ENCODE peak calls at places on chromosomes 12 and 14, in four cellular contexts. T is adrenal gland, Z is uterus, P is pancreas. Y is an unnamed sample.
A peak's percentile ranks its signal among the peaks of the same experiment; 100 is the strongest.

GRCh38 chr12:2772370-2772769 is 22.4 kb upstream of the FKBP4 start:
- DNase-seq in Z (no peak), T (no peak), P (no peak), Y (no peak)

GRCh38 chr14:32075636-32076277 is 1.3 kb upstream of the ARHGAP5 start:
- DNase-seq in T (peak; percentile 81), Z (no peak), P (peak; percentile 64), Y (peak; percentile 39)

GRCh38 chr14:55152052-55152753 is 23.2 kb downstream of the LGALS3 start:
- DNase-seq in Z (no peak), P (no peak), T (no peak), Y (no peak)

GRCh38 chr14:49786315-49786714 is 18.4 kb downstream of the KLHDC2 start:
- DNase-seq in P (no peak), T (no peak), Z (no peak), Y (no peak)

GRCh38 chr14:73173092-73173735 is 36.9 kb downstream of the PSEN1 start:
- DNase-seq in T (no peak), Z (no peak), P (no peak), Y (peak; percentile 78)

GRCh38 chr14:50520947-50521815 is 11.2 kb downstream of the MAP4K5 start:
- DNase-seq in P (peak; percentile 30), Z (no peak), T (peak; percentile 85), Y (peak; percentile 38)

GRCh38 chr12:45337835-45338234 is 121.9 kb downstream of the ANO6 start:
- DNase-seq in Z (no peak), P (no peak), T (no peak), Y (no peak)

GRCh38 chr12:120462099-120462640 is 7.4 kb downstream of the SRSF9 start:
- DNase-seq in Z (no peak), T (no peak), P (no peak), Y (no peak)

GRCh38 chr12:49869816-49870500 is 27.1 kb upstream of the BCDIN3D start:
- DNase-seq in T (peak; percentile 53), Z (no peak), P (no peak), Y (no peak)

GRCh38 chr12:111277570-111277969 is 91.3 kb downstream of the PHETA1 start:
- DNase-seq in T (no peak), P (no peak), Z (no peak), Y (no peak)

GRCh38 chr14:92922883-92923743 is at the start of gene CHGA:
- DNase-seq in Z (no peak), P (peak; percentile 70), T (peak; percentile 83), Y (peak; percentile 55)

GRCh38 chr12:11508699-11509098 is 113.3 kb upstream of the PRB2 start:
- DNase-seq in Z (no peak), P (no peak), T (no peak), Y (no peak)

GRCh38 chr14:82855912-82856381 is 1322.3 kb upstream of the SEL1L start:
- DNase-seq in T (no peak), P (no peak), Z (no peak), Y (peak; percentile 58)

GRCh38 chr14:95182379-95182778 is 25.1 kb upstream of the DICER1 start:
- DNase-seq in Z (no peak), T (no peak), P (no peak), Y (no peak)

GRCh38 chr14:95184413-95184790 is 27.1 kb upstream of the DICER1 start:
- DNase-seq in Z (no peak), P (no peak), T (no peak), Y (no peak)

GRCh38 chr14:95183532-95184412 is 26.4 kb upstream of the DICER1 start:
- DNase-seq in T (no peak), P (no peak), Z (no peak), Y (no peak)

GRCh38 chr14:95180966-95181733 is 23.8 kb upstream of the DICER1 start:
- DNase-seq in T (no peak), P (no peak), Z (peak; percentile 34), Y (no peak)

GRCh38 chr14:95183082-95183481 is 25.8 kb upstream of the DICER1 start:
- DNase-seq in P (no peak), T (no peak), Z (no peak), Y (no peak)
- H3K27ac ChIP-seq in P (peak overlapping the region; percentile 23), T (no peak overlapping the region), Z (peak overlapping the region; percentile 67), Y (no peak overlapping the region)

DNA sequence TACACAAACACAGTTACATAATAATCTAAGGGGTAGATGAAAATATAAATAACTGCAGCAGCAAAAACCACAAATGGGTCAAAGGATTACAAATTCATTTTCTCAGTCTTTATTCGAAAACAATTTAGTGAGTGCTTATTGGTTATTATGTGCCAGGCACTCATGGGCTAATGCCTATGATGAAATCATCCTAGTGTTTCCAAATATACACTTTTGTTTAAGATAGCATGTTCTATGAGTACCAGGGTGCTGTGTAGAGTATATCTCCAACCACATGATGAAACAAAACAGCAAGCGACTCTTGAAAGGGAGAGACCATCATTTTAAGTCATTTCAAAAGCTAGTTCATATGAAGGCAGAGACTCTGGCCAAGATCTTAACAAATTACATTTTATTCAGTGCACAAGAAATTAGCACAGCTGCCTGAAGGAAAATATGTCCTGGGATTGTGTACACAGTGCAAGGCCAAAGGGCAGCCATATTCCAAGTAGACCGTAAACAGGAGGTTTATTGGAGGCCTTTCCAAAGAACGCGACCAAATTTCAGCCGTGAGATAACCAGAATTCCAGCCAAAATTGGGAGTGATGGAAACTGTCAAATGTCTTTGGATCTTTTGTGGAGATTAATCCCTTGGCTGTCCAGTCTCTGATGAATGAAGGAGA is 204.2 kb downstream of the EFCAB11 start:
- DNase-seq in Z (no peak), T (no peak), P (no peak), Y (no peak)
- H3K4me3 ChIP-seq in Z (no peak overlapping the region), T (no peak overlapping the region), P (no peak overlapping the region), Y (no peak overlapping the region)

GRCh38 chr12:58502236-58502635 is 418.1 kb downstream of the LRIG3 start:
- DNase-seq in P (no peak), T (no peak), Z (no peak), Y (no peak)
- H3K27ac ChIP-seq in P (no peak overlapping the region), T (no peak overlapping the region), Z (no peak overlapping the region), Y (no peak overlapping the region)

DNA sequence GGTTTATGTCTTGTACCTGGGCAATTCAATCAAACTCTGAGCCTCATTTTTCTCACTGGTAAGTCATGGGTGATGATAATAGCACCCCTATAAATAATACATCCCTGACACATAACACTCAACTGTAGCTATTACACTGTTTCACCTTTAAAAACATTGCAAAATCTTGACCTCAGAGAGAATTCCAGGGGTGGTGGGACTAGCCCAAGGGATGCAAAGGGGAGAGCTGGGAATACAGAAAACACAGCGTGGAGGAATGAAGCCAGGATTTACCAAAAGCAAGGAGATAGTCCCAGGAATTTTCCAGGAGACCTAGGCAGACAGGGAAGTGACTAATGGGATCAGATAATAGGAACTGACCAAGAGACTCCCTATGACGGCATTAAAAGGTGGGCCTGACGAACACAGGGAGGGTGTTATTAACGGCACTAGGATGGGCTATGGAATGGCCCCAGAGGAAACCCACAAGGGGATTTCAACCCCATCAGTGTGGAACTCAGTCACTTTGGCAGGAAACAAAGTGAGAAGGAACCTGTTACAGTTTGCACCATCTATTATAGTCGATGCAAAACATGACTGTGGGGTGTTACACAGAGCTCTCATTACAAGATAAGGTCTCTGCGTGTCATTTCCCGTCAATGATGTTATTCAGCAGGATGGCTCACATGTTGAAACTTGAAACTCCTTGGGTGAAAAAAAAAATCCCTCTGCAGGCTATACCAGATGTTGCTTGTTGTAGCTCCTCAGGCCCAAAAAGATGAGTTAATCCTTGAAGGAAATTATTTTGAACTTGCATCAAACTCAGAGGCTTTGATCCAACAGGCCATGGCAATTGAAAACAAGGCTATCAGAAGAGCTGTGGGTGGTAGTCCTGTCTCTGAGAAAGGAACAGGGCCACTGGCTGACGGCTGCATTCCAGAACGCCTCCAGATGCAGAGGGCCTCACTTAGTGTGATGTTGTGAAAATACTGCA is 58.7 kb downstream of the DRAM1 start:
- DNase-seq in P (no peak), T (no peak), Z (peak; percentile 74), Y (peak; percentile 10)
- H3K4me3 ChIP-seq in P (no peak overlapping the region), T (no peak overlapping the region), Z (no peak overlapping the region), Y (no peak overlapping the region)

GRCh38 chr14:36514278-36515104 is 5.5 kb downstream of the NKX2-1 start:
- DNase-seq in Z (no peak), P (no peak), T (no peak), Y (no peak)

GRCh38 chr14:36515105-36515593 is 4.9 kb downstream of the NKX2-1 start:
- DNase-seq in T (no peak), P (no peak), Z (no peak), Y (no peak)

GRCh38 chr14:36512585-36513003 is 7.4 kb downstream of the NKX2-1 start:
- DNase-seq in T (no peak), Z (no peak), P (no peak), Y (no peak)

GRCh38 chr14:36513012-36513420 is 7.0 kb downstream of the NKX2-1 start:
- DNase-seq in P (no peak), Z (no peak), T (no peak), Y (no peak)

GRCh38 chr14:36513451-36514277 is 6.4 kb downstream of the NKX2-1 start:
- DNase-seq in T (no peak), P (no peak), Z (no peak), Y (peak; percentile 54)
- H3K27ac ChIP-seq in T (no peak overlapping the region), P (no peak overlapping the region), Z (no peak overlapping the region), Y (no peak overlapping the region)

DNA sequence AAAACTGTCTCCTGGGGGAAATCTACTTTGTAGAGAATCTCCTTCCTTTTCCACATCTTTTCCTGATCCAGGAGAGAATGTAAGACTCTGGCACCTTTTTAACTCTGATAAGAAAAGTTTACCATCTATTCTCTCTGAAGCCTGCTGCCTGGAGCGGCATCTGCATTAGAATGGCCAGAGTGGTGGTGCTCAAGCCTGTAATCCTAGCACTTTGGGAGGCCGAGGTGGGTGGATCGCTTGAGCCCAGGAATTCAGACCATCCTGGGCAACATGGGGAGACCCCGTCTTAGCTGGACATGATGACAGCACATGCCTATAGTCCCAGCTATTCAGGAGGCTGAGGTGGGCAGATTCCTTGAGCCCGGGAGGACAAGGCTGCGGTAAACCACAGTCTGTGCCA is 1.4 kb upstream of the CHFR start:
- DNase-seq in P (no peak), T (no peak), Z (no peak), Y (no peak)
- H3K4me3 ChIP-seq in P (no peak overlapping the region), T (peak overlapping the region; percentile 72), Z (no peak overlapping the region), Y (no peak overlapping the region)

GRCh38 chr14:94473666-94474410 is 2.2 kb downstream of the SERPINA9 start:
- DNase-seq in Z (no peak), P (no peak), T (peak; percentile 28), Y (no peak)
- H3K27ac ChIP-seq in Z (no peak overlapping the region), P (no peak overlapping the region), T (no peak overlapping the region), Y (no peak overlapping the region)

GRCh38 chr14:88792572-88793258 is at the start of gene EML5:
- DNase-seq in P (peak; percentile 93), T (peak; percentile 93), Z (peak; percentile 76), Y (peak; percentile 91)
- H3K4me3 ChIP-seq in P (peak within 1 kb of the TSS; percentile 57), T (peak within 1 kb of the TSS; percentile 93), Z (peak within 1 kb of the TSS; percentile 32), Y (peak within 1 kb of the TSS; percentile 56)

Y was measured in cardiac muscle cell.